ENCODE peak calls at places on chromosomes 4 and X, in eight cellular contexts. G is D341Med, B is ascending aorta, C is T-helper 9 cell, E is breast epithelium, M is NCI-H2171 treated with DMSO at 0.1 percent for 48 hours, X is HL-60, I is T-helper 17 cell. F is an unnamed sample.

GRCh38 chrX:92232182-92232581 is 453.0 kb downstream of the PCDH11X start:
- DNase-seq in M (peak), B (no peak), I (no peak), X (no peak), G (peak), C (no peak), E (no peak), F (no peak)

GRCh38 chrX:128906753-128907152 is 616.5 kb downstream of the SMARCA1 start:
- DNase-seq in E (no peak), C (no peak), M (no peak), G (no peak), X (no peak), B (no peak), I (no peak), F (no peak)

GRCh38 chr4:189376901-189377300 is 563.8 kb upstream of the FRG1 start:
- DNase-seq in E (no peak), M (peak), I (no peak), X (no peak), B (no peak), C (no peak), G (no peak), F (no peak)

GRCh38 chr4:137694138-137694537 is 161.8 kb upstream of the PCDH18 start:
- DNase-seq in C (no peak), I (no peak), M (no peak), G (no peak), X (no peak), E (no peak), B (no peak), F (no peak)

GRCh38 chr4:114272226-114272625 is 292.8 kb upstream of the ARSJ start:
- DNase-seq in B (no peak), X (no peak), C (no peak), M (no peak), I (no peak), G (no peak), E (no peak), F (no peak)

GRCh38 chr4:88803600-88804096 is 106.0 kb upstream of the NAP1L5 start:
- DNase-seq in B (no peak), M (no peak), G (no peak), I (no peak), C (no peak), X (no peak), E (peak), F (no peak)

GRCh38 chr4:10750714-10751113 is 66.1 kb upstream of the CLNK start:
- DNase-seq in G (no peak), B (no peak), I (no peak), X (no peak), C (no peak), M (no peak), E (no peak), F (no peak)

GRCh38 chrX:95903490-95903889 is 781.2 kb upstream of the DIAPH2 start:
- DNase-seq in B (no peak), G (no peak), X (no peak), M (no peak), E (no peak), I (no peak), C (no peak), F (no peak)

GRCh38 chrX:77453190-77453589 is 6.0 kb downstream of the FGF16 start:
- DNase-seq in G (no peak), E (no peak), M (no peak), I (no peak), X (no peak), C (no peak), B (no peak), F (no peak)

GRCh38 chr4:184534511-184535391 is 60.4 kb upstream of the IRF2 start:
- DNase-seq in I (no peak), X (peak), E (no peak), G (no peak), C (no peak), B (no peak), M (no peak), F (no peak)

GRCh38 chrX:120560405-120560841 is 339 bp downstream of the CUL4B start:
- DNase-seq in E (peak), I (no peak), C (peak), X (no peak), B (no peak), G (peak), M (no peak), F (peak)

GRCh38 chr4:818106-818921 is 7.6 kb downstream of the CPLX1 start:
- DNase-seq in G (peak), E (no peak), C (no peak), I (no peak), B (no peak), M (no peak), X (no peak), F (no peak)

GRCh38 chr4:112865443-112865842 is 184.0 kb upstream of the ANK2 start:
- DNase-seq in X (no peak), E (no peak), I (no peak), C (no peak), M (no peak), G (no peak), B (no peak), F (no peak)

GRCh38 chr4:53094040-53094439 is 231.9 kb downstream of the RASL11B start:
- DNase-seq in M (no peak), I (no peak), E (no peak), X (no peak), G (no peak), C (no peak), B (no peak), F (no peak)

GRCh38 chr4:68316193-68316969 is 33.5 kb downstream of the YTHDC1 start:
- DNase-seq in C (no peak), B (no peak), M (no peak), G (no peak), X (no peak), E (no peak), I (no peak), F (no peak)

GRCh38 chr4:70902577-70903281 is 560 bp downstream of the MOB1B start:
- DNase-seq in M (peak), B (no peak), C (no peak), E (peak), I (no peak), G (peak), X (no peak), F (peak)

GRCh38 chr4:52640808-52641595 is 18.1 kb downstream of the USP46 start:
- DNase-seq in M (peak), G (no peak), C (no peak), I (no peak), B (no peak), X (no peak), E (no peak), F (no peak)

GRCh38 chrX:78754917-78755316 is 7.4 kb downstream of the LPAR4 start:
- DNase-seq in C (no peak), M (no peak), B (no peak), E (no peak), X (no peak), I (no peak), G (no peak), F (no peak)

GRCh38 chr4:72712997-72713396 is 144.0 kb upstream of the ADAMTS3 start:
- DNase-seq in B (no peak), M (no peak), I (no peak), X (no peak), C (no peak), G (no peak), E (no peak), F (no peak)

GRCh38 chr4:71541541-71541940 is 202.7 kb downstream of the SLC4A4 start:
- DNase-seq in I (no peak), X (no peak), M (no peak), G (no peak), E (no peak), B (no peak), C (no peak), F (no peak)

GRCh38 chrX:108285361-108285760 is 152.9 kb downstream of the COL4A6 start:
- DNase-seq in C (no peak), X (no peak), E (no peak), G (no peak), B (no peak), M (no peak), I (no peak), F (no peak)

GRCh38 chrX:114344756-114345155 is 239.1 kb upstream of the HTR2C start:
- DNase-seq in B (no peak), I (no peak), C (no peak), E (no peak), X (no peak), M (peak), G (peak), F (no peak)

GRCh38 chr4:37976513-37976912 is 16.3 kb downstream of the PTTG2 start:
- DNase-seq in X (no peak), G (no peak), B (no peak), C (no peak), E (no peak), M (no peak), I (no peak), F (no peak)

GRCh38 chr4:17385403-17385802 is 126.5 kb downstream of the QDPR start:
- DNase-seq in G (no peak), M (no peak), I (no peak), X (no peak), C (no peak), E (no peak), B (no peak), F (no peak)

GRCh38 chr4:38109896-38110295 is 149.7 kb downstream of the PTTG2 start:
- DNase-seq in X (no peak), G (no peak), C (no peak), E (no peak), M (no peak), B (no peak), I (no peak), F (no peak)

GRCh38 chr4:110501826-110502225 is 25.9 kb downstream of the ENPEP start:
- DNase-seq in I (no peak), E (no peak), G (no peak), C (no peak), M (no peak), X (no peak), B (no peak), F (no peak)

GRCh38 chr4:13476915-13477314 is 7.2 kb downstream of the RAB28 start:
- DNase-seq in G (no peak), C (no peak), I (no peak), X (no peak), E (no peak), M (no peak), B (no peak), F (no peak)

GRCh38 chr4:24118031-24118430 is 228.2 kb upstream of the PPARGC1A start:
- DNase-seq in M (no peak), G (no peak), B (no peak), C (no peak), I (no peak), E (no peak), X (no peak), F (no peak)

GRCh38 chr4:170743633-170744032 is 653.9 kb upstream of the AADAT start:
- DNase-seq in M (no peak), I (no peak), E (no peak), B (no peak), C (no peak), G (no peak), X (no peak), F (no peak)

GRCh38 chr4:156924774-156925173 is 46.8 kb downstream of the PDGFC start:
- DNase-seq in X (no peak), B (no peak), C (no peak), I (no peak), G (no peak), M (no peak), E (no peak), F (no peak)

GRCh38 chr4:74117024-74117534 is 18.1 kb upstream of the CXCL2 start:
- DNase-seq in E (peak), I (no peak), B (peak), C (no peak), X (no peak), G (no peak), M (no peak), F (no peak)

GRCh38 chrX:100512471-100512870 is 72.3 kb upstream of the TNMD start:
- DNase-seq in I (no peak), B (no peak), C (no peak), X (no peak), E (no peak), M (peak), G (peak), F (no peak)

GRCh38 chrX:23782455-23782854 is 518 bp upstream of the SAT1 start:
- DNase-seq in B (no peak), X (no peak), M (no peak), E (no peak), C (no peak), G (no peak), I (no peak), F (no peak)